ENCODE peak calls at places on chromosomes 4 and X, in seven cellular contexts. One of them, this sample, is unnamed.

GRCh38 chrX:45840411-45840950 is 639.8 kb upstream of the DIPK2B start:
- DNase-seq in breast epithelium: no peak
- DNase-seq in ovary: no peak
- DNase-seq in heart left ventricle: no peak
- DNase-seq in GM12892: no peak
- DNase-seq in endothelial cell of umbilical vein: peak
- DNase-seq in Peyer's patch: no peak
- DNase-seq in this sample: no peak

GRCh38 chr4:44446801-44447562 is 1.6 kb downstream of the KCTD8 start:
- DNase-seq in breast epithelium: no peak
- DNase-seq in ovary: no peak
- DNase-seq in heart left ventricle: no peak
- DNase-seq in GM12892: no peak
- DNase-seq in endothelial cell of umbilical vein: no peak
- DNase-seq in Peyer's patch: no peak
- DNase-seq in this sample: no peak

GRCh38 chrX:131816551-131817136 is 206.5 kb upstream of the STK26 start:
- DNase-seq in breast epithelium: peak
- DNase-seq in ovary: peak
- DNase-seq in heart left ventricle: peak
- DNase-seq in GM12892: no peak
- DNase-seq in endothelial cell of umbilical vein: peak
- DNase-seq in Peyer's patch: peak
- DNase-seq in this sample: peak

GRCh38 chr4:15197005-15197404 is 194.7 kb downstream of the CPEB2 start:
- DNase-seq in breast epithelium: no peak
- DNase-seq in ovary: no peak
- DNase-seq in heart left ventricle: no peak
- DNase-seq in GM12892: no peak
- DNase-seq in endothelial cell of umbilical vein: peak
- DNase-seq in Peyer's patch: no peak
- DNase-seq in this sample: no peak

GRCh38 chr4:110268352-110268751 is 69.9 kb upstream of the ELOVL6 start:
- DNase-seq in breast epithelium: no peak
- DNase-seq in ovary: no peak
- DNase-seq in heart left ventricle: no peak
- DNase-seq in GM12892: no peak
- DNase-seq in endothelial cell of umbilical vein: no peak
- DNase-seq in Peyer's patch: no peak
- DNase-seq in this sample: no peak

GRCh38 chr4:23827971-23828680 is 61.7 kb downstream of the PPARGC1A start:
- DNase-seq in breast epithelium: no peak
- DNase-seq in ovary: no peak
- DNase-seq in heart left ventricle: no peak
- DNase-seq in GM12892: no peak
- DNase-seq in endothelial cell of umbilical vein: no peak
- DNase-seq in Peyer's patch: no peak
- DNase-seq in this sample: no peak

GRCh38 chrX:10453945-10454344 is 166.4 kb downstream of the MID1 start:
- DNase-seq in breast epithelium: no peak
- DNase-seq in ovary: no peak
- DNase-seq in heart left ventricle: no peak
- DNase-seq in GM12892: no peak
- DNase-seq in endothelial cell of umbilical vein: no peak
- DNase-seq in Peyer's patch: no peak
- DNase-seq in this sample: no peak

GRCh38 chrX:154046262-154046771 is 26.6 kb upstream of the IRAK1 start:
- DNase-seq in breast epithelium: peak
- DNase-seq in ovary: peak
- DNase-seq in heart left ventricle: peak
- DNase-seq in GM12892: no peak
- DNase-seq in endothelial cell of umbilical vein: peak
- DNase-seq in Peyer's patch: no peak
- DNase-seq in this sample: no peak

GRCh38 chr4:39043058-39043696 is 11.0 kb upstream of the TMEM156 start:
- DNase-seq in breast epithelium: no peak
- DNase-seq in ovary: no peak
- DNase-seq in heart left ventricle: no peak
- DNase-seq in GM12892: no peak
- DNase-seq in endothelial cell of umbilical vein: no peak
- DNase-seq in Peyer's patch: no peak
- DNase-seq in this sample: no peak

GRCh38 chrX:110003167-110004156 is 548 bp downstream of the TMEM164 start:
- DNase-seq in breast epithelium: no peak
- DNase-seq in ovary: peak
- DNase-seq in heart left ventricle: no peak
- DNase-seq in GM12892: peak
- DNase-seq in endothelial cell of umbilical vein: no peak
- DNase-seq in Peyer's patch: peak
- DNase-seq in this sample: peak

GRCh38 chr4:109721033-109721432 is 8.8 kb downstream of the PLA2G12A start:
- DNase-seq in breast epithelium: no peak
- DNase-seq in ovary: no peak
- DNase-seq in heart left ventricle: no peak
- DNase-seq in GM12892: no peak
- DNase-seq in endothelial cell of umbilical vein: no peak
- DNase-seq in Peyer's patch: no peak
- DNase-seq in this sample: no peak

GRCh38 chr4:7486101-7486500 is 51.4 kb upstream of the PSAPL1 start:
- DNase-seq in breast epithelium: no peak
- DNase-seq in ovary: no peak
- DNase-seq in heart left ventricle: no peak
- DNase-seq in GM12892: no peak
- DNase-seq in endothelial cell of umbilical vein: no peak
- DNase-seq in Peyer's patch: no peak
- DNase-seq in this sample: no peak

DNA sequence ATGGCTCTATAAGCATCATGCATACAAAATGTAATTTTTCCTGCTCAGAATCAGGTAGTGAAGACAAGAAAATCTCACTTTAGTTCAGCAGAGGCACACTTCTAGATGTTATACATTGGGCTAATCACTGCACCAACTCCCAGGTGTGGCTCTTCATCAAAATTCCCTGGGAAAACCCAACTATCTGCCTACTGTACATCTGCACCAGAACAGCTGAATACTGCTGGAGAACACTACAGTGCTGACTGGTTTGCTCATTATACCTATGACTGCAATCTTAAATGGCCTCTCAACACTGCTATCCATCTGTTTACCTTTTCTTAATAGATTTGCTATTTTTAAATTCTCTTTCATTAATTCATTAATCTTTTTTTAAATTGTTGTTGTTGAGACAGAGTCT is 92.0 kb downstream of the UGT8 start:
- DNase-seq in breast epithelium: no peak
- DNase-seq in ovary: no peak
- DNase-seq in heart left ventricle: no peak
- DNase-seq in GM12892: no peak
- DNase-seq in endothelial cell of umbilical vein: no peak
- DNase-seq in Peyer's patch: no peak
- DNase-seq in this sample: no peak
- TF ChIP-seq POLR2A in breast epithelium: no peak
- TF ChIP-seq POLR2A in ovary: no peak
- TF ChIP-seq POLR2A in heart left ventricle: no peak
- TF ChIP-seq POLR2A in GM12892: no peak
- TF ChIP-seq POLR2A in endothelial cell of umbilical vein: no peak
- TF ChIP-seq POLR2A in Peyer's patch: no peak
- TF ChIP-seq POLR2A in this sample: no peak

GRCh38 chr4:153489856-153490558 is 23.8 kb downstream of the TMEM131L start:
- DNase-seq in breast epithelium: no peak
- DNase-seq in ovary: no peak
- DNase-seq in heart left ventricle: no peak
- DNase-seq in GM12892: no peak
- DNase-seq in endothelial cell of umbilical vein: peak
- DNase-seq in Peyer's patch: no peak
- DNase-seq in this sample: no peak

GRCh38 chr4:153488006-153488718 is 22.0 kb downstream of the TMEM131L start:
- DNase-seq in breast epithelium: peak
- DNase-seq in ovary: no peak
- DNase-seq in heart left ventricle: peak
- DNase-seq in GM12892: no peak
- DNase-seq in endothelial cell of umbilical vein: peak
- DNase-seq in Peyer's patch: peak
- DNase-seq in this sample: peak

GRCh38 chr4:153490985-153491483 is 24.9 kb downstream of the TMEM131L start:
- DNase-seq in breast epithelium: no peak
- DNase-seq in ovary: no peak
- DNase-seq in heart left ventricle: no peak
- DNase-seq in GM12892: no peak
- DNase-seq in endothelial cell of umbilical vein: no peak
- DNase-seq in Peyer's patch: no peak
- DNase-seq in this sample: no peak

GRCh38 chr4:153486281-153487151 is 20.4 kb downstream of the TMEM131L start:
- DNase-seq in breast epithelium: peak
- DNase-seq in ovary: no peak
- DNase-seq in heart left ventricle: no peak
- DNase-seq in GM12892: no peak
- DNase-seq in endothelial cell of umbilical vein: peak
- DNase-seq in Peyer's patch: no peak
- DNase-seq in this sample: no peak

GRCh38 chr4:153488719-153489384 is 22.7 kb downstream of the TMEM131L start:
- DNase-seq in breast epithelium: peak
- DNase-seq in ovary: no peak
- DNase-seq in heart left ventricle: peak
- DNase-seq in GM12892: no peak
- DNase-seq in endothelial cell of umbilical vein: no peak
- DNase-seq in Peyer's patch: peak
- DNase-seq in this sample: no peak
- TF ChIP-seq POLR2A in breast epithelium: no peak
- TF ChIP-seq POLR2A in ovary: no peak
- TF ChIP-seq POLR2A in heart left ventricle: no peak
- TF ChIP-seq POLR2A in GM12892: peak
- TF ChIP-seq POLR2A in endothelial cell of umbilical vein: no peak
- TF ChIP-seq POLR2A in Peyer's patch: no peak
- TF ChIP-seq POLR2A in this sample: no peak

GRCh38 chr4:48112017-48112667 is 21.9 kb downstream of the TXK start:
- DNase-seq in breast epithelium: no peak
- DNase-seq in ovary: no peak
- DNase-seq in heart left ventricle: no peak
- DNase-seq in GM12892: no peak
- DNase-seq in endothelial cell of umbilical vein: no peak
- DNase-seq in Peyer's patch: no peak
- DNase-seq in this sample: no peak

GRCh38 chr4:48110452-48110978 is 23.5 kb downstream of the TXK start:
- DNase-seq in breast epithelium: no peak
- DNase-seq in ovary: no peak
- DNase-seq in heart left ventricle: no peak
- DNase-seq in GM12892: no peak
- DNase-seq in endothelial cell of umbilical vein: no peak
- DNase-seq in Peyer's patch: no peak
- DNase-seq in this sample: no peak

GRCh38 chr4:48109413-48110263 is 24.4 kb downstream of the TXK start:
- DNase-seq in breast epithelium: no peak
- DNase-seq in ovary: no peak
- DNase-seq in heart left ventricle: no peak
- DNase-seq in GM12892: peak
- DNase-seq in endothelial cell of umbilical vein: peak
- DNase-seq in Peyer's patch: no peak
- DNase-seq in this sample: no peak

GRCh38 chr4:48105230-48105629 is 28.8 kb downstream of the TXK start:
- DNase-seq in breast epithelium: no peak
- DNase-seq in ovary: no peak
- DNase-seq in heart left ventricle: no peak
- DNase-seq in GM12892: no peak
- DNase-seq in endothelial cell of umbilical vein: no peak
- DNase-seq in Peyer's patch: no peak
- DNase-seq in this sample: no peak

GRCh38 chr4:48108309-48109073 is 25.6 kb downstream of the TXK start:
- DNase-seq in breast epithelium: no peak
- DNase-seq in ovary: no peak
- DNase-seq in heart left ventricle: no peak
- DNase-seq in GM12892: no peak
- DNase-seq in endothelial cell of umbilical vein: no peak
- DNase-seq in Peyer's patch: no peak
- DNase-seq in this sample: no peak
- TF ChIP-seq POLR2A in breast epithelium: no peak
- TF ChIP-seq POLR2A in ovary: no peak
- TF ChIP-seq POLR2A in heart left ventricle: no peak
- TF ChIP-seq POLR2A in GM12892: no peak
- TF ChIP-seq POLR2A in endothelial cell of umbilical vein: no peak
- TF ChIP-seq POLR2A in Peyer's patch: no peak
- TF ChIP-seq POLR2A in this sample: no peak

GRCh38 chr4:143377635-143378099 is 41.0 kb downstream of the GAB1 start:
- DNase-seq in breast epithelium: no peak
- DNase-seq in ovary: no peak
- DNase-seq in heart left ventricle: no peak
- DNase-seq in GM12892: no peak
- DNase-seq in endothelial cell of umbilical vein: no peak
- DNase-seq in Peyer's patch: no peak
- DNase-seq in this sample: no peak

GRCh38 chr4:143380651-143381050 is 44.0 kb downstream of the GAB1 start:
- DNase-seq in breast epithelium: no peak
- DNase-seq in ovary: no peak
- DNase-seq in heart left ventricle: no peak
- DNase-seq in GM12892: no peak
- DNase-seq in endothelial cell of umbilical vein: no peak
- DNase-seq in Peyer's patch: no peak
- DNase-seq in this sample: no peak

GRCh38 chr4:143382539-143382938 is 45.9 kb downstream of the GAB1 start:
- DNase-seq in breast epithelium: no peak
- DNase-seq in ovary: no peak
- DNase-seq in heart left ventricle: no peak
- DNase-seq in GM12892: no peak
- DNase-seq in endothelial cell of umbilical vein: peak
- DNase-seq in Peyer's patch: no peak
- DNase-seq in this sample: no peak

GRCh38 chr4:143384381-143384994 is 47.8 kb downstream of the GAB1 start:
- DNase-seq in breast epithelium: no peak
- DNase-seq in ovary: no peak
- DNase-seq in heart left ventricle: no peak
- DNase-seq in GM12892: no peak
- DNase-seq in endothelial cell of umbilical vein: peak
- DNase-seq in Peyer's patch: no peak
- DNase-seq in this sample: no peak

DNA sequence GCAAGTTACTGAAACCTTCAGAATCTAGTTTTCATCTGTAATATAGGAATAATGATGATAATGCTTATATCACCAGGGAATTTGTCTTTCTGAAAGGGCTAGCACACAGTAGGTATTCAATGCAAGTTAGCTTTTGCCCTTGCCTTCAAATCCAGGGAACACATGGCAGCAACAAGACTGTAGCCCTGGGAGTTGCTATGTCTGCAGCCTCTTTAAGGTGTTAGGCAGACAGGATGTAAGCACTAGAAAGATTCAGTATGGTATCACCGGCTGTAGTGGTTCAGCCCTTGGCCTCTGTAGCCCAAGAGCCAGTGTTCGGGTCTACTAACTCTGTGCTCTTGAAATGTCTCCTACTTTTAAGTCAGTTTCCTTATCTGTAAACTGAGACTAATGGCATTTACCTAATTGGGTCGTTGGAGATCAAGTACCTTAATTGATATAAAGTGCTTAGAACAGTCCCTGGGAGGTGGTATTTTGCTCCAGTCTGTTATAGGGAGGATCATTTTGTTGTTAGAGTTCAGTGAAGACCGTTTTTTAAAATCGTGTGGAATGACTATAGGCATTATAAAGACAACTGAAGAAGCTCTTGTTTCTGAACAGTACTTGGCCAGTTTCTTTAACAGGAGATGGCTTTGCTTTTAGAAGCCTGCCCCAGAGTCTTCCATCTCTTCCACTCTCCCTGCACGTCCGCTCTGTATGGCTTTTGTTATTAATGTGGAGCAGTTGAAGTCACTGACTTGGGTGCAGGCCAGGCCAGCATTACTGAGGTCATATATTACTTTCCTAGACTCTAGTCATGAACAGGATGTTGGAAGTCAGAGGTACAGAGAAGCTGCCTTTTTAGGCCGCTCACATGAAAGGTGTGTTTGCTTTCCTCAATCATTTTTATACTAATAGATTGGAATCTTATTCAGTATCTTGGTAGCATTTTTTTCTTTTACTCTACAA is 44.8 kb downstream of the GAB1 start:
- DNase-seq in breast epithelium: peak
- DNase-seq in ovary: peak
- DNase-seq in heart left ventricle: peak
- DNase-seq in GM12892: no peak
- DNase-seq in endothelial cell of umbilical vein: peak
- DNase-seq in Peyer's patch: peak
- DNase-seq in this sample: peak
- TF ChIP-seq POLR2A in breast epithelium: no peak
- TF ChIP-seq POLR2A in ovary: no peak
- TF ChIP-seq POLR2A in heart left ventricle: no peak
- TF ChIP-seq POLR2A in GM12892: no peak
- TF ChIP-seq POLR2A in endothelial cell of umbilical vein: no peak
- TF ChIP-seq POLR2A in Peyer's patch: no peak
- TF ChIP-seq POLR2A in this sample: no peak